ENCODE peak calls at places on chromosomes 6 and 20, in six cellular contexts. One of them, this sample, is unnamed.
A peak's percentile ranks its signal among the peaks of the same experiment; 100 is the strongest.

GRCh38 chr6:11538049-11538798 is 675 bp downstream of the TMEM170B start:
- DNase-seq in HCT116: no peak
- DNase-seq in SK-N-SH: peak; percentile 70
- DNase-seq in K562: peak; percentile 14
- DNase-seq in HL-60: peak; percentile 36
- DNase-seq in GM23338: peak; percentile 69
- DNase-seq in this sample: peak; percentile 8

GRCh38 chr6:132369526-132369925 is 31.7 kb downstream of the MOXD1 start:
- DNase-seq in GM23338: no peak
- DNase-seq in HCT116: no peak
- DNase-seq in K562: no peak
- DNase-seq in HL-60: no peak
- DNase-seq in SK-N-SH: no peak
- DNase-seq in this sample: no peak

GRCh38 chr6:148311849-148312669 is 30.6 kb upstream of the SASH1 start:
- DNase-seq in SK-N-SH: no peak
- DNase-seq in K562: no peak
- DNase-seq in HL-60: no peak
- DNase-seq in HCT116: no peak
- DNase-seq in GM23338: no peak
- DNase-seq in this sample: no peak

GRCh38 chr6:40353967-40354452 is 233.2 kb downstream of the LRFN2 start:
- DNase-seq in K562: no peak
- DNase-seq in GM23338: no peak
- DNase-seq in SK-N-SH: no peak
- DNase-seq in HL-60: no peak
- DNase-seq in HCT116: no peak
- DNase-seq in this sample: no peak

GRCh38 chr6:148928811-148929210 is 182.0 kb downstream of the UST start:
- DNase-seq in K562: no peak
- DNase-seq in HCT116: no peak
- DNase-seq in SK-N-SH: no peak
- DNase-seq in GM23338: no peak
- DNase-seq in HL-60: no peak
- DNase-seq in this sample: no peak

GRCh38 chr20:12276011-12276673 is 358.4 kb downstream of the BTBD3 start:
- DNase-seq in GM23338: no peak
- DNase-seq in HCT116: no peak
- DNase-seq in HL-60: no peak
- DNase-seq in K562: no peak
- DNase-seq in SK-N-SH: no peak
- DNase-seq in this sample: no peak

GRCh38 chr6:158819213-158819976 is at the start of gene EZR:
- DNase-seq in K562: peak; percentile 96
- DNase-seq in SK-N-SH: peak; percentile 96
- DNase-seq in GM23338: peak; percentile 91
- DNase-seq in HCT116: peak; percentile 73
- DNase-seq in HL-60: peak; percentile 77
- DNase-seq in this sample: peak; percentile 86

GRCh38 chr20:17616480-17617211 is 46.8 kb downstream of the DSTN start:
- DNase-seq in SK-N-SH: peak; percentile 5
- DNase-seq in HL-60: peak; percentile 48
- DNase-seq in GM23338: no peak
- DNase-seq in K562: no peak
- DNase-seq in HCT116: no peak
- DNase-seq in this sample: no peak

GRCh38 chr6:150604467-150604866 is 4.8 kb downstream of the PLEKHG1 start:
- DNase-seq in GM23338: no peak
- DNase-seq in SK-N-SH: no peak
- DNase-seq in HCT116: no peak
- DNase-seq in HL-60: no peak
- DNase-seq in K562: no peak
- DNase-seq in this sample: no peak

GRCh38 chr20:53582574-53583351 is 10.9 kb downstream of the ZNF217 start:
- DNase-seq in HL-60: peak; percentile 77
- DNase-seq in SK-N-SH: peak; percentile 57
- DNase-seq in HCT116: no peak
- DNase-seq in GM23338: no peak
- DNase-seq in K562: no peak
- DNase-seq in this sample: peak; percentile 78

GRCh38 chr6:42093582-42094329 is 43.4 kb downstream of the TAF8 start:
- DNase-seq in GM23338: peak; percentile 77
- DNase-seq in K562: peak; percentile 53
- DNase-seq in SK-N-SH: no peak
- DNase-seq in HCT116: no peak
- DNase-seq in HL-60: no peak
- DNase-seq in this sample: no peak

GRCh38 chr6:52610745-52611355 is 34.0 kb upstream of the TRAM2 start:
- DNase-seq in SK-N-SH: no peak
- DNase-seq in HCT116: peak; percentile 16
- DNase-seq in HL-60: no peak
- DNase-seq in K562: no peak
- DNase-seq in GM23338: no peak
- DNase-seq in this sample: no peak

GRCh38 chr6:78639505-78640110 is 227.7 kb upstream of the IRAK1BP1 start:
- DNase-seq in GM23338: no peak
- DNase-seq in HL-60: no peak
- DNase-seq in HCT116: no peak
- DNase-seq in K562: no peak
- DNase-seq in SK-N-SH: no peak
- DNase-seq in this sample: no peak

GRCh38 chr20:11555510-11555909 is 362.2 kb upstream of the BTBD3 start:
- DNase-seq in HL-60: no peak
- DNase-seq in K562: no peak
- DNase-seq in GM23338: no peak
- DNase-seq in SK-N-SH: no peak
- DNase-seq in HCT116: no peak
- DNase-seq in this sample: no peak

GRCh38 chr20:14820771-14821170 is 483.4 kb upstream of the FLRT3 start:
- DNase-seq in HCT116: no peak
- DNase-seq in HL-60: no peak
- DNase-seq in GM23338: no peak
- DNase-seq in K562: no peak
- DNase-seq in SK-N-SH: no peak
- DNase-seq in this sample: no peak

GRCh38 chr6:50762798-50763197 is 49.5 kb downstream of the TFAP2D start:
- DNase-seq in K562: no peak
- DNase-seq in HCT116: no peak
- DNase-seq in SK-N-SH: no peak
- DNase-seq in GM23338: no peak
- DNase-seq in HL-60: no peak
- DNase-seq in this sample: no peak

GRCh38 chr20:6114696-6115095 is 8.1 kb downstream of the FERMT1 start:
- DNase-seq in K562: no peak
- DNase-seq in HL-60: no peak
- DNase-seq in SK-N-SH: no peak
- DNase-seq in GM23338: no peak
- DNase-seq in HCT116: no peak
- DNase-seq in this sample: no peak

GRCh38 chr6:152309648-152310047 is 327.5 kb downstream of the SYNE1 start:
- DNase-seq in HL-60: no peak
- DNase-seq in SK-N-SH: no peak
- DNase-seq in GM23338: peak; percentile 19
- DNase-seq in HCT116: no peak
- DNase-seq in K562: no peak
- DNase-seq in this sample: no peak

GRCh38 chr6:18219611-18220010 is 44.7 kb downstream of the DEK start:
- DNase-seq in HL-60: no peak
- DNase-seq in K562: no peak
- DNase-seq in HCT116: no peak
- DNase-seq in SK-N-SH: no peak
- DNase-seq in GM23338: no peak
- DNase-seq in this sample: no peak

GRCh38 chr20:59765599-59766177 is 161.3 kb downstream of the PHACTR3 start:
- DNase-seq in K562: peak; percentile 51
- DNase-seq in HL-60: no peak
- DNase-seq in GM23338: peak; percentile 71
- DNase-seq in SK-N-SH: no peak
- DNase-seq in HCT116: no peak
- DNase-seq in this sample: no peak

GRCh38 chr6:77715588-77715987 is 62.7 kb downstream of the MEI4 start:
- DNase-seq in HL-60: no peak
- DNase-seq in HCT116: no peak
- DNase-seq in SK-N-SH: no peak
- DNase-seq in GM23338: no peak
- DNase-seq in K562: no peak
- DNase-seq in this sample: no peak

GRCh38 chr20:35215066-35215956 is 11.2 kb upstream of the MMP24 start:
- DNase-seq in HL-60: peak; percentile 36
- DNase-seq in HCT116: no peak
- DNase-seq in SK-N-SH: no peak
- DNase-seq in GM23338: no peak
- DNase-seq in K562: peak; percentile 24
- DNase-seq in this sample: peak; percentile 88
- TF ChIP-seq REST in HL-60: no peak
- TF ChIP-seq REST in HCT116: no peak
- TF ChIP-seq REST in SK-N-SH: no peak
- TF ChIP-seq REST in GM23338: no peak
- TF ChIP-seq REST in K562: no peak
- TF ChIP-seq REST in this sample: no peak

GRCh38 chr6:125717120-125717731 is 32.2 kb upstream of the HEY2 start:
- DNase-seq in K562: no peak
- DNase-seq in HCT116: no peak
- DNase-seq in SK-N-SH: no peak
- DNase-seq in GM23338: no peak
- DNase-seq in HL-60: no peak
- DNase-seq in this sample: no peak
- H3K4me3 ChIP-seq in K562: no peak overlapping the region
- H3K4me3 ChIP-seq in HCT116: no peak overlapping the region
- H3K4me3 ChIP-seq in SK-N-SH: no peak overlapping the region
- H3K4me3 ChIP-seq in GM23338: no peak overlapping the region
- H3K4me3 ChIP-seq in HL-60: no peak overlapping the region
- H3K4me3 ChIP-seq in this sample: no peak overlapping the region

GRCh38 chr20:35496481-35496880 is 33.0 kb downstream of the C20orf173 start:
- DNase-seq in GM23338: no peak
- DNase-seq in SK-N-SH: no peak
- DNase-seq in HCT116: no peak
- DNase-seq in HL-60: no peak
- DNase-seq in K562: no peak
- DNase-seq in this sample: no peak

GRCh38 chr20:35497780-35498189 is 31.7 kb downstream of the C20orf173 start:
- DNase-seq in SK-N-SH: no peak
- DNase-seq in GM23338: no peak
- DNase-seq in K562: no peak
- DNase-seq in HCT116: no peak
- DNase-seq in HL-60: no peak
- DNase-seq in this sample: no peak

GRCh38 chr20:35499271-35499670 is 30.2 kb downstream of the C20orf173 start:
- DNase-seq in K562: no peak
- DNase-seq in SK-N-SH: no peak
- DNase-seq in HL-60: no peak
- DNase-seq in HCT116: no peak
- DNase-seq in GM23338: no peak
- DNase-seq in this sample: no peak

GRCh38 chr20:35492352-35492751 is 37.0 kb downstream of the CEP250 start:
- DNase-seq in SK-N-SH: no peak
- DNase-seq in K562: no peak
- DNase-seq in HL-60: no peak
- DNase-seq in HCT116: no peak
- DNase-seq in GM23338: no peak
- DNase-seq in this sample: no peak

DNA sequence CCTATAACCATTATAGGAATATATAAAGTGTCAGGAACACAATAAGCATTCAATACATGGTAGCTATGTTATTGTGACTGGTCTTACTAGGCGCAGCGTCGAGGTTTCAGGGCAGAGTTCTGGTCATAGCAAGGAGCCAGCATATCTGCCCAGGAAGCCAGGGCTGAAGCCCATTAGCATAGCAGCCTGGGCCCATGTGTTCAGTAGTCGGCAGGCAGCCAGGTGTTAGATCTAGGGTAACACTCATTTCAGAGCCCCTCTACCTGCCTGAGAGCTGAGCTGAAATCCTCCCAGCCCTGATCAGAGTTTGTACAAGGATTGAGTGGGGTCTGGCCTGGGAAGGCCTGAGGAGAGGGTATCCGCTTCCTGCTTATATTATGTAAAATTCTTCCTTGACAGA is 32.1 kb downstream of the C20orf173 start:
- DNase-seq in HCT116: no peak
- DNase-seq in GM23338: no peak
- DNase-seq in K562: no peak
- DNase-seq in HL-60: no peak
- DNase-seq in SK-N-SH: no peak
- DNase-seq in this sample: no peak
- TF ChIP-seq REST in HCT116: no peak
- TF ChIP-seq REST in GM23338: no peak
- TF ChIP-seq REST in K562: no peak
- TF ChIP-seq REST in HL-60: no peak
- TF ChIP-seq REST in SK-N-SH: no peak
- TF ChIP-seq REST in this sample: no peak

GRCh38 chr6:28542440-28543293 is 17.0 kb downstream of the GPX5 start:
- DNase-seq in HCT116: peak; percentile 90
- DNase-seq in SK-N-SH: peak; percentile 72
- DNase-seq in HL-60: peak; percentile 69
- DNase-seq in GM23338: peak; percentile 98
- DNase-seq in K562: peak; percentile 90
- DNase-seq in this sample: peak; percentile 93
- H3K4me3 ChIP-seq in HCT116: no peak overlapping the region
- H3K4me3 ChIP-seq in SK-N-SH: peak overlapping the region; percentile 66
- H3K4me3 ChIP-seq in HL-60: peak overlapping the region; percentile 51
- H3K4me3 ChIP-seq in GM23338: peak overlapping the region; percentile 75
- H3K4me3 ChIP-seq in K562: peak overlapping the region; percentile 49
- H3K4me3 ChIP-seq in this sample: peak overlapping the region; percentile 44

This sample was measured in A549.